ENCODE peak calls at places on chromosome 2, in eight cellular contexts. E is dorsolateral prefrontal cortex, D is aorta, G is DND-41, F is colonic mucosa, B is adrenal gland, M is AG04449, Y is tibial artery. C is an unnamed sample.

GRCh38 chr2:8495189-8495855 is 186.5 kb upstream of the ID2 start:
- DNase-seq in Y (no peak), B (no peak), M (no peak), E (no peak), F (no peak), D (no peak), G (no peak), C (peak)

GRCh38 chr2:189163889-189164288 is 15.7 kb downstream of the COL5A2 start:
- DNase-seq in M (no peak), F (no peak), D (no peak), B (no peak), G (no peak), Y (no peak), E (no peak), C (no peak)

GRCh38 chr2:7272180-7272579 is 355.0 kb downstream of the RNF144A start:
- DNase-seq in M (peak), G (no peak), D (no peak), F (no peak), E (no peak), Y (no peak), B (no peak), C (no peak)

GRCh38 chr2:153575171-153575853 is 96.8 kb upstream of the RPRM start:
- DNase-seq in G (no peak), D (no peak), B (no peak), E (no peak), Y (no peak), F (no peak), M (no peak), C (no peak)

GRCh38 chr2:129895061-129895460 is 84.4 kb upstream of the RAB6C start:
- DNase-seq in E (no peak), G (no peak), Y (no peak), D (no peak), M (no peak), B (no peak), F (no peak), C (no peak)

GRCh38 chr2:126860395-126860794 is 38.3 kb upstream of the TEX51 start:
- DNase-seq in D (no peak), G (no peak), M (no peak), Y (no peak), F (no peak), E (no peak), B (no peak), C (no peak)

GRCh38 chr2:207692206-207693065 is 19.0 kb upstream of the CCNYL1 start:
- DNase-seq in Y (no peak), B (peak), F (peak), E (peak), D (peak), M (no peak), G (peak), C (peak)

GRCh38 chr2:667332-668000 is 9.7 kb downstream of the TMEM18 start:
- DNase-seq in G (peak), E (no peak), Y (no peak), B (no peak), M (no peak), F (no peak), D (no peak), C (no peak)

GRCh38 chr2:70528276-70528675 is 25.4 kb downstream of the TGFA start:
- DNase-seq in E (no peak), Y (no peak), B (no peak), F (no peak), M (no peak), D (no peak), G (no peak), C (no peak)

GRCh38 chr2:127106998-127107621 is at the start of gene BIN1:
- DNase-seq in M (no peak), G (peak), F (peak), D (peak), B (peak), Y (peak), E (peak), C (peak)

GRCh38 chr2:202049840-202050239 is 16.2 kb downstream of the FZD7 start:
- DNase-seq in Y (no peak), B (no peak), G (no peak), M (no peak), E (no peak), F (no peak), D (no peak), C (no peak)

GRCh38 chr2:202049092-202049728 is 15.6 kb downstream of the FZD7 start:
- DNase-seq in D (no peak), B (no peak), Y (no peak), E (no peak), G (no peak), F (no peak), M (no peak), C (no peak)

GRCh38 chr2:202050652-202051051 is 17.0 kb downstream of the FZD7 start:
- DNase-seq in D (no peak), M (no peak), B (no peak), G (no peak), F (no peak), Y (no peak), E (no peak), C (no peak)

GRCh38 chr2:202052235-202052634 is 18.6 kb downstream of the FZD7 start:
- DNase-seq in D (no peak), Y (no peak), G (no peak), F (no peak), E (no peak), M (no peak), B (no peak), C (no peak)

GRCh38 chr2:202051499-202052161 is 18.0 kb downstream of the FZD7 start:
- DNase-seq in B (no peak), G (no peak), E (no peak), M (no peak), Y (no peak), D (no peak), F (no peak), C (peak)
- H3K4me3 ChIP-seq in B (no peak), G (no peak), E (no peak), M (no peak), Y (no peak), D (no peak), F (no peak), C (no peak)

DNA sequence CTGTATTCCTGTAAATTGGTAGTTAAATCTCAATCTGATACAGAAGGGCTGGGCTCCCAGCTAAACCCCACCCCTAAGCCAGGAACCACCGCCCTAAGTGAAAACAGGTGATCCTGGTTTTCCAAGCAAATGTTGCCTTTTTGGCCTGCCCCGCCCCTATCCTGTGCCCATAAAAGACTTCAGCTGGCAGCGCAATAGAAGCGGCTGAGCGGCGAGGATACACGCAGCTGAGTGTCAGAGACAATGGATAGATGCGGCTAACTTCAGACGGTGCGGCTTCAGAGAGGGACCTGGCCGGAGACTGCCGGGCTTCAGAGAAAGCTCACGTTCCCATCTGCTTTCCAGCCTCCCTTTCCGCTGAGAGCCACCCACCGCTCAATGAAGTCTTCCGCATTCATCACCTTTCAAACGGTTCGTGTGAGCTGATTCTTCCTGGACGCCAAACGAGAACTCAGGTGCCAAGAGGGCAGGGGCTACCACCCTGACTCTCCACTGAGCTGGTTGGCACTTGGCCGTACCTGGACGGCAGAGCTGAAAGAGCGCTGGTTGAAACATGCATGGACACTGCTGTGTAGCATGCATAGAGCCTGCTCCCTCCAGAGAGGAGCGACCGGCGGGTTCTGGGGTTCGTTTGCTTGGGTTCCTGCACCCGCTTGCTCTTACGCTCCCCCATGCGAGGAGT is 49.5 kb upstream of the POLE4 start:
- DNase-seq in Y (no peak), B (no peak), M (no peak), E (no peak), D (no peak), G (no peak), F (peak), C (no peak)
- H3K4me3 ChIP-seq in Y (no peak), B (no peak), M (peak), E (no peak), D (no peak), G (no peak), F (peak), C (no peak)

GRCh38 chr2:221518201-221518936 is 53.7 kb downstream of the EPHA4 start:
- DNase-seq in B (no peak), F (peak), G (no peak), Y (no peak), E (no peak), D (no peak), M (no peak), C (no peak)
- H3K4me3 ChIP-seq in B (no peak), F (no peak), G (no peak), Y (no peak), E (no peak), D (no peak), M (no peak), C (no peak)

DNA sequence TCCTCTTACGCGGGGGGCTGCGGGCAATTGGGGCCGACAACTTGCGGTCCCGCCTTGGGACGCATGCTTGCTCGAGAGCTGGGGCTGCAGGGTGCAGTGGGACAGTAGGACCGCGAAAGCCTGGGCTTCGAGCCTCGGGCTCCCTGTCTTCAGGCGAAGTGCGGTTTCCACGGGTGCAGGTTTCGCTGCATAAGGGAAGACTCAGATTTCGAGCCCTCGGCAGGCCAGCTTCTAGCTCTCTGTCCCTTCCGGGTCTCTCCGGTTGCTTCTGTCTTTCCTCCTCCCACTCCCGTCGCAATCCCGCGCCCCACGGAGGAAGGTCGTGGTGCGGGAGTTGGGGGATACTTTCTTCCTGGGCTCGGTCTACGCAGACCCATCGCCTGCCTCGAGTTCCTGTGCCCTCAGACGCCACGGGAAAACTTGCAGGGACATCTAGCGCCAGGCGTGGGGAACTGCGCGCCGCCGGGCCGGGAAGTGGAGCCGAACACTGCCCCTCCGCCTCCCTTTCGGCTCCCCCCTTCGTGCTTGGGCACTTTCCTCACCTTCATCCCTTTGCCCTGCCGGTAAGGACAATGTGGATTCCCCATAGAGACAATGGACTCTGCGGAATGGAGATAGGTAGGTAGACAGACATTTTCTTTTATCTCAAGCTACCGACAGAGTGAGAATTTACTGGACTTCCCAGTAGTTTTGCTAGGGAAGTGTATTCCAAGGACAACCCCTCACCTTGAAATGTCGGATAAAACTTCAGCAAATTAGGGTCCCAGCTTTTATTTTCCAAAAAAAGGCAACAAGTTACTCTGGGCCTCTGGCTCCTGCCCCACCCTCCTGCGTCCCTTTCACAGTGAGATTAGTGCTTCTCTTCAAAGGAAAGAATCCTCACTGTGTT is 4.2 kb upstream of the HOXD13 start:
- DNase-seq in E (peak), M (no peak), B (peak), G (peak), F (peak), D (no peak), Y (peak), C (peak)
- H3K4me3 ChIP-seq in E (no peak), M (peak), B (no peak), G (no peak), F (peak), D (no peak), Y (no peak), C (peak)

DNA sequence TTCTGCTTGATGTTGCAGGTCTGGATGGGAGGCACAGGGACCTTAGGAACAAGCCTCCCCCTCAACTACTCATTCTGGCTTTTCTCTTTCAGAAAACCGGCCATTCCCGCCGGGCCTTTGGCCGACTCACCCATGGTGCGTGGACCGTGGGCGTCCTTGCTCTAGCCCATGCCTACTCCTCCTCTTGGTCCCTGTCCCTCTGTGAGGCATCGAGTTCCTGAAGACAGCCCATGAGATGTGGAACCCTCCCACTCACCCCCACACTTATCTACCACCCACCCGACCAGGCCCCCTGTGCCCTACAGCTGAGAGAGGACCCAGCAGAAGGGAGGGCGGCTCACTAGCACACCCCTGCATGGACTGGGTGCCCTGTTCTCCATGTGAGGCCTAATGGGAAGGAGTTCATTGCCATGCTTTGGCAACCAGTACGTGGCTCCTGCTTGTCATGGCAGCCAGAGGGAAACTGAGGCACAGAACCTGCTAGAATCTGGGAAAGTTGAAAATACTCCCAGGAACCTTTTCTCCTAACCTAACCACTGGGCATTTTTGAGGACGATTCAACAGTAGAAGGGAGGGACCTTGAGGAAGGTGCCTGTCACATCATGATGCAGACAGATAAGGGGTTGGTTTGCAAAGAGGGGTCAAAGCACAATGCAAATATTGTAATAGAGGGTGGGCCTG is 8.5 kb downstream of the SPEG start:
- DNase-seq in B (no peak), G (no peak), E (no peak), Y (no peak), D (no peak), M (no peak), F (no peak), C (no peak)
- H3K4me3 ChIP-seq in B (no peak), G (peak), E (peak), Y (peak), D (peak), M (peak), F (no peak), C (no peak)

GRCh38 chr2:160224060-160224459 is 24.0 kb upstream of the ITGB6 start:
- DNase-seq in E (no peak), Y (no peak), F (no peak), D (no peak), G (no peak), B (no peak), M (peak), C (no peak)
- H3K4me3 ChIP-seq in E (no peak), Y (no peak), F (no peak), D (no peak), G (no peak), B (no peak), M (peak), C (no peak)

DNA sequence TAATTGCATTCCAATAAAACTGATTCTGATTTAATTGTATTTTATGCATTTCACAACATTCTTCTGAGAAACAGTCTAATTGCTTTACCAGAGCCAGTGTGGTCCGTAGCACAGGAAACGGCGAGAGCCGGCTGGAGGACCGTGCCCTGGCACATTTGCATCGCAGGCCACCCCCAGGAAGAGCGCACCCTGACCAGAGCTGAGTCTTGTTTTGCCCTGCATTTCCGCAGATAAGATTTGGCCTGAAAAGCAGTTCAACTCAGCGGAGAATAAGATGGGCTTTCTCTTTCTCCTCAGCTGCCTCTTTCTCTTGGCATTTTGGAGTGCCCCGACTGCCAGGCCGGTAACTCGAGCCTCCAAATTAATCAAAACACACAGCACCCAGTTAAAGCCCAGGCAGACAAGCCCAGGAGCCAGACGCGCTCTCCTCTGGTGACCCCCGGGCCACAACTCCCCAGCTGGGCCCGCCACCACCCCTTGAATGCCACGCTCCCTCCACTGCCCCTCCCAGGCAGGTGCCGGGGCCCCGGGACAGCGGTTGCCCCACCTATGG is 484 bp downstream of the COL4A4 start:
- DNase-seq in F (peak), Y (no peak), M (no peak), G (no peak), E (no peak), B (peak), D (peak), C (peak)
- H3K4me3 ChIP-seq in F (peak), Y (peak), M (no peak), G (no peak), E (peak), B (peak), D (peak), C (peak)

GRCh38 chr2:26652361-26653041 is 11.3 kb upstream of the CIB4 start:
- DNase-seq in M (no peak), F (peak), B (peak), E (no peak), G (no peak), Y (no peak), D (no peak), C (no peak)
- H3K4me3 ChIP-seq in M (no peak), F (no peak), B (no peak), E (no peak), G (no peak), Y (no peak), D (no peak), C (no peak)

GRCh38 chr2:84719434-84719833 is 161.4 kb downstream of the TRABD2A start:
- DNase-seq in Y (no peak), M (no peak), D (no peak), G (no peak), E (no peak), B (no peak), F (no peak), C (no peak)
- H3K4me3 ChIP-seq in Y (no peak), M (no peak), D (no peak), G (no peak), E (no peak), B (no peak), F (no peak), C (no peak)

C was measured in right cardiac atrium.